ENCODE peak calls at places on chromosome 20, in ten cellular contexts. R, T, Z, C, Q, A, W, K, N and S are unnamed samples. For H3K4me1, the result is how much of the 10 kb centered on the place peaks cover.

GRCh38 chr20:34952676-34953075 is 2.9 kb downstream of the GSS start:
- DNase-seq in Q (no peak), Z (no peak), W (peak), T (no peak), C (no peak), K (no peak), R (no peak), N (no peak), A (no peak), S (no peak)

GRCh38 chr20:8255945-8256632 is 124.0 kb downstream of the PLCB1 start:
- DNase-seq in A (no peak), N (peak), T (no peak), Q (no peak), W (no peak), C (no peak), R (no peak), K (no peak), Z (no peak), S (no peak)

GRCh38 chr20:37279820-37280219 is 9.6 kb upstream of the MANBAL start:
- DNase-seq in A (no peak), N (no peak), Q (no peak), T (no peak), Z (no peak), R (no peak), K (no peak), C (no peak), W (no peak), S (no peak)

GRCh38 chr20:4471221-4471620 is 250.5 kb upstream of the PRND start:
- DNase-seq in T (no peak), R (no peak), A (no peak), N (no peak), K (no peak), W (peak), C (no peak), Q (no peak), Z (no peak), S (no peak)

GRCh38 chr20:33602826-33603590 is 59.1 kb upstream of the C20orf144 start:
- DNase-seq in R (no peak), N (no peak), C (no peak), Z (no peak), K (no peak), W (peak), Q (peak), A (no peak), T (no peak), S (no peak)

GRCh38 chr20:61271273-61272221 is 19.5 kb downstream of the CDH4 start:
- DNase-seq in T (no peak), K (no peak), C (no peak), Z (no peak), W (no peak), Q (no peak), A (no peak), R (no peak), N (no peak), S (no peak)

GRCh38 chr20:64084209-64085152 is at the start of gene LKAAEAR1:
- DNase-seq in K (no peak), A (no peak), T (no peak), N (no peak), W (no peak), C (no peak), Z (peak), Q (no peak), R (no peak), S (no peak)

GRCh38 chr20:60055740-60056139 is 97.5 kb downstream of the CDH26 start:
- DNase-seq in K (peak), C (peak), Z (no peak), T (peak), A (no peak), Q (no peak), W (no peak), N (peak), R (no peak), S (no peak)

GRCh38 chr20:16608265-16608636 is 35.0 kb upstream of the KIF16B start:
- DNase-seq in R (no peak), T (no peak), A (no peak), Z (no peak), Q (no peak), K (no peak), N (no peak), C (no peak), W (no peak), S (no peak)

GRCh38 chr20:49676581-49677291 is 36.9 kb downstream of the B4GALT5 start:
- DNase-seq in K (peak), N (no peak), T (no peak), Q (peak), A (no peak), W (peak), Z (no peak), C (no peak), R (peak), S (no peak)

GRCh38 chr20:42484335-42484734 is 705.4 kb downstream of the PTPRT start:
- DNase-seq in T (no peak), W (no peak), Q (no peak), C (no peak), A (no peak), Z (no peak), N (no peak), R (no peak), K (no peak), S (no peak)

GRCh38 chr20:13458860-13459451 is 179.8 kb downstream of the TASP1 start:
- DNase-seq in C (no peak), A (no peak), N (no peak), Z (peak), K (no peak), W (peak), Q (peak), R (peak), T (no peak), S (peak)

GRCh38 chr20:36836591-36837329 is 39.2 kb upstream of the TLDC2 start:
- DNase-seq in N (peak), W (no peak), C (peak), Q (peak), T (no peak), R (peak), A (no peak), K (peak), Z (peak), S (peak)

GRCh38 chr20:46678516-46678915 is 10.7 kb downstream of the TP53RK start:
- DNase-seq in Q (no peak), W (no peak), Z (no peak), K (no peak), N (no peak), A (no peak), R (no peak), T (no peak), C (no peak), S (no peak)

GRCh38 chr20:57760698-57761412 is 51.0 kb upstream of the PMEPA1 start:
- DNase-seq in R (no peak), C (no peak), K (no peak), N (no peak), A (no peak), W (no peak), T (peak), Q (no peak), Z (no peak), S (no peak)

GRCh38 chr20:43955244-43956191 is 40.9 kb downstream of the TOX2 start:
- DNase-seq in K (no peak), W (peak), T (no peak), Q (peak), C (no peak), N (no peak), A (peak), Z (no peak), R (peak), S (no peak)

GRCh38 chr20:9332783-9333482 is 181.5 kb upstream of the LAMP5 start:
- DNase-seq in Z (no peak), T (no peak), N (no peak), C (no peak), W (no peak), Q (no peak), K (no peak), R (no peak), A (no peak), S (no peak)

GRCh38 chr20:33370296-33370695 is 31.0 kb downstream of the CDK5RAP1 start:
- DNase-seq in W (no peak), N (no peak), C (no peak), R (no peak), Z (no peak), T (no peak), Q (no peak), K (peak), A (no peak), S (no peak)

GRCh38 chr20:64077876-64078551 is 1.3 kb downstream of the RGS19 start:
- DNase-seq in N (peak), Q (peak), Z (peak), K (peak), C (no peak), W (no peak), T (no peak), R (no peak), A (no peak), S (no peak)

GRCh38 chr20:49009899-49010631 is 36.0 kb upstream of the CSE1L start:
- DNase-seq in Z (no peak), R (no peak), C (no peak), W (no peak), K (no peak), Q (no peak), T (no peak), A (no peak), N (no peak), S (no peak)

GRCh38 chr20:4802023-4802422 is 80.3 kb downstream of the PRND start:
- DNase-seq in K (no peak), R (no peak), Z (no peak), A (no peak), W (no peak), N (no peak), C (no peak), Q (no peak), T (no peak), S (no peak)

GRCh38 chr20:59828478-59829414 is 104.7 kb downstream of the SYCP2 start:
- DNase-seq in N (no peak), Z (no peak), Q (no peak), T (peak), R (no peak), W (no peak), A (no peak), C (no peak), K (no peak), S (no peak)

GRCh38 chr20:50027611-50028105 is 44.9 kb downstream of the SNAI1 start:
- DNase-seq in T (peak), W (peak), N (no peak), C (peak), Z (no peak), R (peak), Q (no peak), A (peak), K (no peak), S (peak)

GRCh38 chr20:40101479-40102032 is 587.5 kb downstream of the MAFB start:
- DNase-seq in K (no peak), A (no peak), Q (no peak), Z (no peak), W (no peak), R (no peak), C (no peak), T (no peak), N (no peak), S (no peak)
- TF ChIP-seq CTCF in K (no peak), A (no peak), Q (no peak), Z (no peak), W (no peak), R (no peak), C (no peak), T (no peak), N (no peak), S (no peak)

GRCh38 chr20:38805502-38805957 is at the start of gene PPP1R16B:
- DNase-seq in K (peak), N (peak), Q (peak), C (peak), A (no peak), Z (peak), T (no peak), W (no peak), R (no peak), S (peak)
- H3K4me1 ChIP-seq in K (under half), N (under half), Q (under half), C (under half), A (under half), Z (under half), T (under half), W (under half), R (under half), S (under half)

DNA sequence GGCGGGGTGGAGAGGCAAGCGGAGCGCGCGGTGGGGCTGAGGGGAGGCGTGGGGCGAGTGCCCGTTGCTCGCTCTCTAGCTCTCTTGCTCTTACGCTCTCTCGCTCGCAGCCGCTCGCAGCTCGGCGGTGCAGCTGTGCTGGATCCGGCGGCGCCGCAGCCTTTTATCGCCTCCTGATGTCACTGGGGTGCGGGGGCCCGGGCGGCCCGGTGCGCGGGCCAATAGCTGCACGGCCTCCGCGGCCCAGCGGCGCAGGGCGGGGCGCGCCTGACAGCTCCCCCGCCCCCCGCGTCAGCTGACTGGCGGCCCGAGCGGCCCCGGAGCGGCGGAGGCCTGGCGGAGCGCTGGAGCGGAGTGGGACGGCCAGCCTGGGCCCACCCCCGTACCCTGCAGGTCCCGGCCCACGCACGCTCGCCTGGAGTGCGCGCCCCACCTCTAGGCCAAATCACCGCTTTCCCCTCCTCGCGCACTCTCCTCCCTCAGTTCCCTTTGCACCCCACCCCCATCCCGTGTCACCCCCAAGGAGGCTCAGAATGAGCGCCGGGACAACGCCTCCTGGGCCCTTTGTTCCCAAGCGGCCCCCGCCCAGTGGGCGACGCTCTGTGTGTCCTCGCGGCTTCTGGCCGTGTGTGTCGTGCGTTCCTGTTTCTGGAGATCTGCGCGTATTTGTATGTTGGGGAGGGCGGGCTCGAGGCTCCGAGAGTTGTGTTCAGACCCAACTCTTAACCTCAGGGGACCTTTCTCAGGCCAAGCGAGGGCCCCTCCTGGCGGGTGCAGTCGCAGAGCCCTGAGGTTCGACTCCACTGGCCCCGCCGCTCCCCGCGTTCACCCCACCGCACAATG is at the start of gene MAFB:
- DNase-seq in C (peak), N (peak), K (peak), A (peak), W (peak), T (peak), Q (peak), Z (peak), R (peak), S (peak)
- H3K4me3 ChIP-seq in C (peak), N (peak), K (peak), A (peak), W (peak), T (peak), Q (peak), Z (peak), R (peak), S (peak)

DNA sequence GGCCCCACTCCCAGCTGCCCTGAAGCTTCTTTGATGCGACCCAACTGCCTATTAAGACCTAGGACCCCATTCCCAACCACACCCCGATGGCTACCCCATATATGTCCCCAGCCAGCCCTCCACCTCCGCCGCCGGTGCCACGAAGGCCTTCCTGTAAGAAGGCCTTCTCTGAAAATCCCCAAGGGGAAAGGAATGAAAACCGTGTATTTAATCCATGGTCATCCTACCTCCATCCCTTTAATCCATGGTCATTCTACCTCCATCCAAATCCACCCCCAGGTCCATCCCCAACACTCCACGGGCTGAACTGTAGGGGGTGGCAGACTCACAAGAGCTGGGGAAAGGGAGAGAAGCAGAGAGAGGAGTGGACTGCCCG is 545 bp upstream of the VSX1 start:
- DNase-seq in Z (no peak), K (no peak), R (peak), A (no peak), W (no peak), N (no peak), T (no peak), Q (no peak), C (no peak), S (no peak)
- TF ChIP-seq CTCF in Z (peak), K (no peak), R (no peak), A (no peak), W (no peak), N (no peak), T (no peak), Q (no peak), C (no peak), S (no peak)

DNA sequence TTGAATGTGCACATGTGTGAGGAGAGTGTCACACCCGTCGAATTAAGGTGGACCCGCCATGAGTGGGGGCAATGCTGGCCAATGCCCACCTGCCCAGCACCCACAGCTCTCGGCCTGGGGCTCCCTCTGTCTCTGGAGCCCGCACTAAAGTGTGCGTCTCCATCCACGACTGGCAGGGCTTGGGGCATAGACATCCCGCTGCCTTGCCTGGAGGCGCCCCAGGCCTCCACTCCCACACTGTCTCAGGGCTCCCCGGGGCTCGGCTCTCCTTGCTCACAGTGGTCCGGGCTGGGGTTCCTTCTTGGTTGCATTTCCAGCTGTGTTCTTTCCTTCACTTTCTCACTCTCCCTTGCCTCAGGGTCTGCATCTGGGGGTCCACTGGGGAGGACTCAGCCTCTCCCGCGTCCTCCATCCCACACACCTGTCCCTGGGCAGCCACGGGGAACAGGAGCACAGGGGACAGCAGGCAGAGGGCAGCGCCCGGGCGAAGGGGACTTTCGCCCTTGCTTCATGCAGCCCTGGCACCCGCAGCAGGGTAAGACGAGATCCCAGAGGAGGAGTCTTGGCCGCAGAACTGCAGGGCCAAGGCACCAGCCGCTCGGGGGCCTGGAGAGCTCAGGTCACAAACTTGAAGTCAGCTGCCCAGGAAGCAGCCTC is 20.1 kb upstream of the MRGBP start:
- DNase-seq in R (no peak), A (no peak), T (no peak), Q (no peak), W (no peak), C (no peak), Z (no peak), K (no peak), N (no peak), S (no peak)
- H3K4me1 ChIP-seq in R (under half), A (under half), T (under half), Q (under half), W (under half), C (under half), Z (under half), K (under half), N (under half), S (under half)

GRCh38 chr20:45581702-45582101 is 2.6 kb upstream of the WFDC8 start:
- DNase-seq in N (no peak), Z (no peak), R (no peak), W (peak), Q (no peak), T (no peak), C (no peak), K (no peak), A (no peak), S (no peak)

GRCh38 chr20:45588800-45589199 is 9.7 kb upstream of the WFDC8 start:
- DNase-seq in A (no peak), K (no peak), T (no peak), C (no peak), Q (no peak), W (no peak), R (no peak), Z (peak), N (no peak), S (no peak)

GRCh38 chr20:45578151-45578660 is 878 bp downstream of the WFDC8 start:
- DNase-seq in T (no peak), Q (no peak), W (no peak), A (no peak), R (no peak), N (no peak), Z (peak), C (no peak), K (no peak), S (no peak)

GRCh38 chr20:45579184-45579583 is at the start of gene WFDC8:
- DNase-seq in K (no peak), C (no peak), R (no peak), Z (no peak), T (no peak), W (no peak), Q (no peak), N (no peak), A (no peak), S (no peak)

GRCh38 chr20:45583502-45583901 is 4.4 kb upstream of the WFDC8 start:
- DNase-seq in K (no peak), T (no peak), C (no peak), Z (peak), Q (no peak), A (no peak), W (no peak), N (no peak), R (no peak), S (no peak)
- H3K4me3 ChIP-seq in K (no peak), T (no peak), C (no peak), Z (no peak), Q (no peak), A (no peak), W (no peak), N (no peak), R (no peak), S (no peak)

GRCh38 chr20:31602779-31603441 is 2.2 kb upstream of the ID1 start:
- DNase-seq in K (peak), T (no peak), C (no peak), W (peak), Q (peak), Z (no peak), N (no peak), R (peak), A (no peak), S (no peak)
- TF ChIP-seq CTCF in K (no peak), T (no peak), C (no peak), W (peak), Q (no peak), Z (no peak), N (no peak), R (no peak), A (no peak), S (no peak)

DNA sequence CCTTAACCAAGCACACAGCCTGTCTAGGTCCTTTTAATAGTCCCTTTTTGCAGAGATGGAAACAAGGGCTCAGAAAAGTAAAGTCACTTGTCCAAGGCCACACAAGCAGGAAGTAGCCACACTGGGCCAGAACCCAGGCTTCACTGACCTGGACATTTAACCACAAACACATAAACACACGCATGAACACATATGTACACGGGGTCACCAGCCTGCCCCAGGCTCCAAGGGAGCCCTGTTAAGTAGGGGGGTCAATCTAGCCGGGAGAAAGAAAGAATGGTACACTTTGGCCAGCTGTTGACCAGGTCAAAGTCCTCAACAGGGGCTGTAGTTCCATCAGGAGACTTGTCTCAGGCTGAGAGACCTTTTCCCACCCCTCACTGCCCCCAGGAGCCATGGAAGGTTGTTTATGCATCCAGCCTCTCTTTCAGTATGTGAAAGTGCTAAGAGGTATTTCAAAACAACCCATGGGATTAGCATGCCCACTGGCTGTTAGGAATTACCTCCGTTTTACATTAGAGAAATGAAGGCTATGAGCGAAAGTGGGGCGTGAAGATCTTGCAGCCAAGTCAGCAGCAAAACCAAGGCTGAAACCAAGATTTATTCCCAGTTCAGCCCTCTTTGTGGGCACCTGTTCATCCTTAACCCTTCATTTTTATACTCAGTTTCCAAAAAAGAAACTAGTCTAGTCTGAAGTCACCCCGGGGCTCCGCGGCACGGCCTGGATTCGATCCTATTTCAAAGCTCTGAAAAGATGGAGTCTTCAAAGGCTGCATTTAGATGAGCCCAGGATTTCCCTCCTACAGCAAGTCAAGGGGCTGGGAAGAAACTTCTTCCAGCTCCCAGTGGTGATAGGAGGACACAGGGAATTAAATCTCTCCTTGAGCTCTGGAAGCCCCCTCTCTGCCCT is 9.8 kb downstream of the SDC4 start:
- DNase-seq in N (no peak), A (no peak), T (peak), W (no peak), C (no peak), Q (no peak), R (no peak), K (no peak), Z (no peak), S (no peak)
- H3K4me1 ChIP-seq in N (half or more), A (under half), T (half or more), W (half or more), C (half or more), Q (under half), R (half or more), K (half or more), Z (half or more), S (half or more)